ENCODE peak calls at places on chromosomes 6 and 20, in eight cellular contexts. H, D, T, B, Z, A, N and K are unnamed samples.

GRCh38 chr6:47446974-47447373 is 30.6 kb upstream of the CD2AP start:
- DNase-seq in H (no peak), D (no peak), T (no peak), B (no peak), Z (no peak), A (no peak), N (no peak), K (no peak)

GRCh38 chr6:150016324-150017185 is 8.8 kb downstream of the RAET1L start:
- DNase-seq in H (peak; percentile 42), D (no peak), T (peak; percentile 67), B (peak; percentile 76), Z (peak; percentile 39), A (peak; percentile 70), N (peak; percentile 53), K (peak; percentile 66)

GRCh38 chr6:52603000-52603795 is 26.3 kb upstream of the TRAM2 start:
- DNase-seq in H (no peak), D (no peak), T (peak; percentile 76), B (peak; percentile 91), Z (no peak), A (peak; percentile 84), N (no peak), K (peak; percentile 92)

GRCh38 chr6:73639015-73639414 is 14.8 kb downstream of the SLC17A5 start:
- DNase-seq in H (no peak), D (no peak), T (no peak), B (no peak), Z (no peak), A (no peak), N (no peak), K (no peak)

GRCh38 chr6:17390276-17390675 is 3.1 kb upstream of the CAP2 start:
- DNase-seq in H (no peak), D (no peak), T (no peak), B (no peak), Z (no peak), A (no peak), N (no peak), K (no peak)

GRCh38 chr20:59673998-59674445 is 69.7 kb downstream of the PHACTR3 start:
- DNase-seq in H (no peak), D (no peak), T (no peak), B (no peak), Z (no peak), A (no peak), N (peak; percentile 16), K (no peak)

GRCh38 chr6:129929433-129929832 is 68.3 kb upstream of the TMEM244 start:
- DNase-seq in H (no peak), D (no peak), T (peak; percentile 92), B (peak; percentile 93), Z (no peak), A (peak; percentile 78), N (no peak), K (peak; percentile 96)

GRCh38 chr6:34246563-34247391 is 2.0 kb downstream of the SMIM29 start:
- DNase-seq in H (no peak), D (no peak), T (no peak), B (peak; percentile 35), Z (peak; percentile 38), A (peak; percentile 53), N (no peak), K (peak; percentile 57)

GRCh38 chr20:32109392-32110172 is at the start of gene TM9SF4:
- DNase-seq in H (peak; percentile 91), D (peak; percentile 93), T (peak; percentile 92), B (peak; percentile 97), Z (peak; percentile 79), A (peak; percentile 96), N (peak; percentile 91), K (peak; percentile 93)
- TF ChIP-seq CTCF in H (no peak), D (no peak), T (no peak), B (no peak), Z (no peak), A (no peak), N (no peak), K (no peak)

GRCh38 chr6:112252571-112253504 is 1.5 kb downstream of the LAMA4 start:
- DNase-seq in H (no peak), D (no peak), T (peak; percentile 79), B (peak; percentile 55), Z (no peak), A (peak; percentile 79), N (no peak), K (peak; percentile 80)
- H3K4me3 ChIP-seq in H (peak overlapping the region; percentile 83), D (peak overlapping the region; percentile 66), T (peak overlapping the region; percentile 97), B (peak overlapping the region; percentile 90), Z (no peak overlapping the region), A (peak overlapping the region; percentile 81), N (peak overlapping the region; percentile 63), K (peak overlapping the region; percentile 94)

GRCh38 chr6:157503018-157503747 is 122.2 kb downstream of the ZDHHC14 start:
- DNase-seq in H (no peak), D (no peak), T (no peak), B (no peak), Z (no peak), A (no peak), N (no peak), K (no peak)
- TF ChIP-seq CTCF in H (no peak), D (no peak), T (no peak), B (no peak), Z (no peak), A (no peak), N (no peak), K (no peak)

DNA sequence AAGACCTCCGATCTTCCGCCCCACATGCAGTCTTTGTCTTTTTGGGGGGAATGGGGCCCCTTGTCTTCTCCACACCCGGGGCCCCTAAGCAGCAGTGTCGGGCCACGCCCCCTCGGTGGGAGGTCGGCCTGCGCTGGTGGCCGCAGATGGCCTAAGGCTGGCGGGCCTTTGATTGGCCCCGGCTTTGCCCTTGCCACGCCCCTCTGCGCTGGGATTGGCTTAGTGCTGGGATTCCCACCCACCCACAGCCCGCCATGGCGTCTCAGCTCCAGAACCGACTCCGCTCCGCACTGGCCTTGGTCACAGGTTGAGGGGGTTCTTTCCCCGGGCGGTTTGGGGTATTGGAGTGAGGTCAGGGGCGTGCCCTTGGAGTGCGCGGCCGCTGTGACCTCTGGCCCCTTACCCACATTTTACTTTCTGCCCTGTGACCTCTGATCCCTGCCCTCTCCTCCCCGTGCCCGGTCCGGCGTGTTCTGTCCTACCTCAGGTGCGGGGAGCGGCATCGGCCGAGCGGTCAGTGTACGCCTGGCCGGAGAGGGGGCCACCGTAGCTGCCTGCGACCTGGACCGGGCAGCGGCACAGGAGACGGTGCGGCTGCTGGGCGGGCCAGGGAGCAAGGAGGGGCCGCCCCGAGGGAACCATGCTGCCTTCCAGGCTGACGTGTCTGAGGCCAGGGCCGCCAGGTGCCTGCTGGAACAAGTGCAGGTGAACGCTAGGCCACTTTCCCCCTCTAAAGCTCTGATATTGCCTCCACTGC is at the start of gene HSD17B8:
- DNase-seq in H (peak; percentile 90), D (peak; percentile 96), T (peak; percentile 86), B (peak; percentile 87), Z (peak; percentile 82), A (peak; percentile 93), N (peak; percentile 96), K (peak; percentile 87)
- H3K4me3 ChIP-seq in H (peak within 1 kb of the TSS; percentile 57), D (peak within 1 kb of the TSS; percentile 84), T (peak within 1 kb of the TSS; percentile 77), B (peak within 1 kb of the TSS; percentile 65), Z (peak within 1 kb of the TSS; percentile 85), A (peak within 1 kb of the TSS; percentile 78), N (peak within 1 kb of the TSS; percentile 69), K (peak within 1 kb of the TSS; percentile 67)

GRCh38 chr6:102085257-102085656 is 691.7 kb downstream of the GRIK2 start:
- DNase-seq in H (no peak), D (no peak), T (no peak), B (no peak), Z (no peak), A (no peak), N (no peak), K (no peak)
- TF ChIP-seq CTCF in H (no peak), D (no peak), T (no peak), B (no peak), Z (no peak), A (no peak), N (no peak), K (no peak)

DNA sequence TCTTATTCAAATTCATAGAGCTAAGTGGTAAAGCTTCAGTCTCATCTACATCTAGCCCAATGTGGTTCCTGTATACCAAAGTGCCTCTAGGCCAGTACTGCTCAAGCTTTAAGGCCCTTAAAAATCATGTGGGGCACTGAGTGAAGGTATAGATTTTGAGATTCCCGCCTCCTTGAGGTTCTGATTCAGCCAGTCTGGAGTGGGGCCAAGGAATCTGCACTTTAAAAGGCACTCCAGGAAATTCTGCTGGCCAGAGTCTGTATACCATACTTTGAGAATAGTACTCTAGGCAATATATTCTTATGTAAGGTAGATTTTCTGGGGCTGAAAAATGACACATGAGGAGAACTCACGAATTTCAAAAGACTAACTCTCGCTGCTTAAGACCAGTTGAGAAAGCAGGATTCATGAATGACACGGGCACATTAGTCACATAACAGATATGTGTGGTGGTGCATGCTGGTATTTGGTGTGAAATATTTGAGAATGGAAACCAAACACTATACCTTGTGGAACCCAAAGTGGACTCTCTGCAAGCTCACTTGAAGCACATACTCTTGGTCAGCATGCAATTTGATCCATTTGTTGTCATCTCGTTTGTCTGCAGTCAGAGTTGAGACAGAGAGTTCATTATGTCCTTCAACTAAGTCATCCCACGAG is 47.6 kb upstream of the SIM1 start:
- DNase-seq in H (no peak), D (no peak), T (peak; percentile 53), B (peak; percentile 80), Z (no peak), A (peak; percentile 76), N (no peak), K (peak; percentile 50)
- H3K4me3 ChIP-seq in H (no peak overlapping the region), D (no peak overlapping the region), T (no peak overlapping the region), B (no peak overlapping the region), Z (no peak overlapping the region), A (no peak overlapping the region), N (no peak overlapping the region), K (no peak overlapping the region)

GRCh38 chr20:5211803-5212714 is 85.3 kb downstream of the CDS2 start:
- DNase-seq in H (no peak), D (peak; percentile 58), T (no peak), B (no peak), Z (no peak), A (no peak), N (no peak), K (no peak)

GRCh38 chr20:5214826-5215225 is 88.0 kb downstream of the CDS2 start:
- DNase-seq in H (no peak), D (no peak), T (no peak), B (no peak), Z (no peak), A (no peak), N (no peak), K (no peak)

GRCh38 chr20:5212897-5213296 is 86.1 kb downstream of the CDS2 start:
- DNase-seq in H (no peak), D (no peak), T (no peak), B (no peak), Z (no peak), A (no peak), N (no peak), K (no peak)

GRCh38 chr20:5216663-5217062 is 89.9 kb downstream of the CDS2 start:
- DNase-seq in H (no peak), D (no peak), T (no peak), B (no peak), Z (no peak), A (no peak), N (no peak), K (no peak)

GRCh38 chr20:5215592-5216304 is 88.9 kb downstream of the CDS2 start:
- DNase-seq in H (no peak), D (no peak), T (peak; percentile 88), B (no peak), Z (no peak), A (peak; percentile 13), N (no peak), K (no peak)
- TF ChIP-seq CTCF in H (no peak), D (no peak), T (no peak), B (no peak), Z (no peak), A (no peak), N (no peak), K (no peak)

DNA sequence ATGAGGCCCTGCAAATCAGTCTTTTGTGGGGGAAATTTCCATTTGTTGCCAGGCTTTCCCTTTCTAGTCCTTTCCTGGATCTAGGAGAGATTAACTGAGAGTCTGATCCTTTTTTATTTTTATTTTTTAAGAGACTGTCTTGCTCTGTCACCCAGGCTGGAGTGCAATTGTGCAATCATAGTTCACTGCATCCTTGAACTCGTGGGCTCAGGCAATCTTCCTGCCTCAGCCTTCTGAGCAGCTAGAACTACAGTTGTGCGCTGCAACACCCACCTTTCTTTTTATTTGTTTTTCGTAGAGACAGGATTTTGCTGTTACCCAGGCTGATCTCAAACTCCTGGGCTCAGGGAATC is 22.9 kb downstream of the OR2B2 start:
- DNase-seq in H (no peak), D (no peak), T (no peak), B (peak; percentile 20), Z (no peak), A (no peak), N (no peak), K (peak; percentile 25)
- H3K4me3 ChIP-seq in H (no peak overlapping the region), D (no peak overlapping the region), T (no peak overlapping the region), B (no peak overlapping the region), Z (no peak overlapping the region), A (no peak overlapping the region), N (no peak overlapping the region), K (no peak overlapping the region)